ENCODE peak calls at places on chromosomes 11 and 22, in seven cellular contexts. R, P, F, A, L, D and U are unnamed samples.
A peak's percentile ranks its signal among the peaks of the same experiment; 100 is the strongest.

GRCh38 chr22:38706101-38706884 is 549 bp downstream of the GTPBP1 start:
- DNase-seq in A (peak; percentile 70), P (peak; percentile 34), F (peak; percentile 32), D (peak; percentile 71), L (peak; percentile 52), R (peak; percentile 47), U (no peak)

GRCh38 chr22:35198738-35199137 is 58.6 kb upstream of the HMGXB4 start:
- DNase-seq in A (no peak), D (no peak), P (no peak), L (no peak), R (no peak), F (no peak), U (no peak)

GRCh38 chr22:29449296-29449863 is 11.0 kb downstream of the RFPL1 start:
- DNase-seq in R (no peak), D (no peak), F (no peak), L (no peak), A (no peak), P (no peak), U (no peak)

GRCh38 chr11:76805206-76805913 is 22.2 kb downstream of the TSKU start:
- DNase-seq in F (peak; percentile 41), D (no peak), A (peak; percentile 41), R (no peak), P (peak; percentile 18), L (no peak), U (peak; percentile 36)

GRCh38 chr11:8532475-8532874 is 61.6 kb downstream of the STK33 start:
- DNase-seq in F (no peak), R (no peak), L (no peak), A (no peak), D (no peak), P (no peak), U (no peak)

GRCh38 chr11:72069787-72070251 is 10.5 kb downstream of the NUMA1 start:
- DNase-seq in R (peak; percentile 67), P (peak; percentile 90), L (peak; percentile 78), D (peak; percentile 89), F (peak; percentile 86), A (peak; percentile 74), U (peak; percentile 91)

GRCh38 chr22:17896552-17896951 is 122.3 kb upstream of the BID start:
- DNase-seq in D (no peak), A (no peak), P (peak; percentile 17), F (no peak), R (no peak), L (peak; percentile 42), U (no peak)

GRCh38 chr11:130403301-130403804 is 25.1 kb downstream of the ADAMTS8 start:
- DNase-seq in A (no peak), D (no peak), P (peak; percentile 90), F (peak; percentile 64), L (peak; percentile 20), R (peak; percentile 43), U (no peak)

GRCh38 chr11:69418576-69419296 is 62.7 kb upstream of the LINC01488 start:
- DNase-seq in L (no peak), P (no peak), R (no peak), D (no peak), A (peak; percentile 23), F (no peak), U (no peak)

GRCh38 chr11:2077061-2077802 is 62.0 kb downstream of the IGF2 start:
- DNase-seq in P (peak; percentile 55), A (no peak), D (no peak), L (no peak), R (no peak), F (peak; percentile 70), U (no peak)

GRCh38 chr11:1963864-1964263 is 16.7 kb downstream of the MRPL23 start:
- DNase-seq in A (no peak), P (no peak), L (no peak), D (peak; percentile 17), R (no peak), F (no peak), U (no peak)

GRCh38 chr11:7563269-7563668 is 49.5 kb downstream of the PPFIBP2 start:
- DNase-seq in L (no peak), D (no peak), P (peak; percentile 24), F (no peak), A (no peak), R (no peak), U (no peak)

GRCh38 chr22:49487950-49488349 is 339.7 kb downstream of the BRD1 start:
- DNase-seq in R (no peak), P (no peak), A (no peak), F (no peak), L (no peak), D (no peak), U (peak; percentile 16)

GRCh38 chr11:61545921-61546320 is 35.0 kb downstream of the SYT7 start:
- DNase-seq in F (no peak), L (no peak), D (no peak), P (no peak), A (no peak), R (no peak), U (no peak)

GRCh38 chr22:44567846-44568493 is 69.9 kb upstream of the RTL6 start:
- DNase-seq in A (peak; percentile 62), L (peak; percentile 50), R (peak; percentile 10), F (peak; percentile 68), D (peak; percentile 5), P (peak; percentile 45), U (no peak)

GRCh38 chr22:32926600-32926999 is 125.1 kb downstream of the TIMP3 start:
- DNase-seq in L (no peak), A (no peak), D (no peak), R (no peak), P (peak; percentile 35), F (peak; percentile 50), U (no peak)

GRCh38 chr11:20042025-20042639 is 118.1 kb downstream of the DBX1 start:
- DNase-seq in P (no peak), L (no peak), D (no peak), R (no peak), A (no peak), F (no peak), U (no peak)

GRCh38 chr11:102154806-102155205 is 44.6 kb downstream of the YAP1 start:
- DNase-seq in R (no peak), F (no peak), A (no peak), P (no peak), D (no peak), L (no peak), U (no peak)

GRCh38 chr22:27798526-27799333 is 2.8 kb downstream of the MN1 start:
- DNase-seq in P (no peak), L (no peak), R (no peak), D (no peak), F (no peak), A (no peak), U (no peak)

GRCh38 chr11:72239849-72240460 is 4.0 kb downstream of the PHOX2A start:
- DNase-seq in R (peak; percentile 41), L (peak; percentile 60), D (peak; percentile 78), A (peak; percentile 81), P (peak; percentile 33), F (no peak), U (peak; percentile 59)

GRCh38 chr11:84829162-84829561 is 798.0 kb downstream of the DLG2 start:
- DNase-seq in A (no peak), P (no peak), D (no peak), R (no peak), L (no peak), F (no peak), U (no peak)

GRCh38 chr11:115585361-115586024 is 81.3 kb upstream of the CADM1 start:
- DNase-seq in L (no peak), F (no peak), R (no peak), P (no peak), D (no peak), A (no peak), U (no peak)

GRCh38 chr11:134253189-134253993 is at the start of the genes ACAD8 and THYN1:
- DNase-seq in F (peak; percentile 97), P (peak; percentile 94), L (peak; percentile 96), R (peak; percentile 96), D (peak; percentile 98), A (peak; percentile 95), U (peak; percentile 93)
- TF ChIP-seq CTCF in F (no peak), P (peak; percentile 22), L (peak; percentile 54), R (peak; percentile 63), D (peak; percentile 55), A (no peak), U (peak; percentile 28)

DNA sequence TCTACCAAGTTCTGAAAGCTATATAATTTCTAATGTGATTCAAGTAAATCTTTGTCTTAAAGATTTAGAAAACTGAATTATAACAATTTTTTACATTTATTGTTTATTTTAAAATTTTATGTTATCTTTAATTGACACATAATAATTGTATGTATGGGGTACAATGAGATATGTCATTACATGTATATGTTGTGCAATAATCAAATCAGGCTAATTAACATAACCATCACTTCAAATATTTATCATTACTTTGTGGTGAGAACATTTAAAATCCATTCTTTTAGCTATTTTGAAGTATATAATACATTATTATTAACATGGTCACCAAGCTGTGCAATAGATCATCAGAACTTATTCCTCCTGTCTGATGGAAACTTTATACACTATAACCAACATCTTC is 181.1 kb downstream of the DDX10 start:
- DNase-seq in L (no peak), R (no peak), P (no peak), F (no peak), A (no peak), D (no peak), U (no peak)
- TF ChIP-seq CTCF in L (no peak), R (no peak), P (no peak), F (no peak), A (no peak), D (no peak), U (no peak)

GRCh38 chr11:127474735-127475134 is 474.2 kb upstream of the KIRREL3 start:
- DNase-seq in D (no peak), F (no peak), P (no peak), R (no peak), A (no peak), L (no peak), U (no peak)

GRCh38 chr11:127471662-127472061 is 471.1 kb upstream of the KIRREL3 start:
- DNase-seq in F (no peak), L (no peak), R (no peak), D (no peak), A (no peak), P (no peak), U (no peak)

GRCh38 chr11:127470485-127470884 is 469.9 kb upstream of the KIRREL3 start:
- DNase-seq in R (no peak), L (peak; percentile 13), A (no peak), F (peak; percentile 60), D (no peak), P (no peak), U (no peak)
- TF ChIP-seq CTCF in R (no peak), L (peak; percentile 38), A (no peak), F (peak; percentile 28), D (peak; percentile 41), P (peak; percentile 10), U (no peak)

GRCh38 chr11:10758959-10759358 is 7.9 kb downstream of the CTR9 start:
- DNase-seq in L (no peak), P (no peak), D (no peak), A (no peak), R (no peak), F (no peak), U (no peak)
- TF ChIP-seq CTCF in L (no peak), P (no peak), D (no peak), A (no peak), R (no peak), F (peak; percentile 13), U (peak; percentile 10)